ENCODE peak calls at places on chromosomes 1 and 21, in nine cellular contexts. Y is mucosa of descending colon; K is endothelial cell of umbilical vein; Z is cardiac muscle cell; M is CD8-positive, alpha-beta T cell; L is fibroblast of mammary gland; I is AG04450; A is cardiac fibroblast; H is dorsolateral prefrontal cortex. R is an unnamed sample.

GRCh38 chr1:186750250-186750649 is 70.0 kb upstream of the PTGS2 start:
- DNase-seq in Y (no peak), K (no peak), Z (no peak), M (no peak), L (peak), I (no peak), A (peak), H (no peak), R (no peak)

GRCh38 chr1:186498695-186499389 is 37.9 kb upstream of the PDC start:
- DNase-seq in Y (no peak), K (peak), Z (peak), M (no peak), L (peak), I (no peak), A (peak), H (no peak), R (no peak)

GRCh38 chr1:10943991-10944730 is 68.3 kb upstream of the TARDBP start:
- DNase-seq in Y (peak), K (peak), Z (peak), M (no peak), L (peak), I (no peak), A (peak), H (no peak), R (no peak)

GRCh38 chr1:155295183-155295941 is 5.9 kb downstream of the PKLR start:
- DNase-seq in Y (no peak), K (no peak), Z (no peak), M (no peak), L (no peak), I (no peak), A (no peak), H (no peak), R (no peak)

GRCh38 chr1:23442751-23443150 is 18.2 kb upstream of the TCEA3 start:
- DNase-seq in Y (no peak), K (no peak), Z (no peak), M (no peak), L (no peak), I (no peak), A (no peak), H (no peak), R (no peak)

GRCh38 chr21:15026370-15026769 is 38.4 kb downstream of the NRIP1 start:
- DNase-seq in Y (no peak), K (no peak), Z (no peak), M (no peak), L (no peak), I (no peak), A (no peak), H (no peak), R (no peak)

GRCh38 chr21:38380391-38381137 is 117.7 kb downstream of the ERG start:
- DNase-seq in Y (no peak), K (peak), Z (peak), M (no peak), L (peak), I (no peak), A (peak), H (no peak), R (no peak)

GRCh38 chr1:161440312-161440894 is 64.9 kb upstream of the FCGR2A start:
- DNase-seq in Y (peak), K (peak), Z (peak), M (peak), L (peak), I (no peak), A (peak), H (no peak), R (peak)

GRCh38 chr1:247118946-247119446 is 14.8 kb upstream of the ZNF669 start:
- DNase-seq in Y (no peak), K (no peak), Z (peak), M (no peak), L (peak), I (no peak), A (peak), H (no peak), R (no peak)

GRCh38 chr1:247281001-247281574 is 25.2 kb downstream of the VN1R5 start:
- DNase-seq in Y (no peak), K (no peak), Z (peak), M (no peak), L (no peak), I (no peak), A (peak), H (no peak), R (no peak)

GRCh38 chr1:20105856-20106255 is 13.5 kb downstream of the PLA2G2D start:
- DNase-seq in Y (no peak), K (no peak), Z (no peak), M (no peak), L (no peak), I (no peak), A (no peak), H (no peak), R (no peak)

GRCh38 chr1:28067523-28068090 is 20.8 kb downstream of the EYA3 start:
- DNase-seq in Y (no peak), K (no peak), Z (no peak), M (no peak), L (peak), I (no peak), A (peak), H (no peak), R (no peak)

GRCh38 chr1:55286851-55287602 is 71.9 kb upstream of the USP24 start:
- DNase-seq in Y (no peak), K (peak), Z (peak), M (no peak), L (peak), I (no peak), A (peak), H (no peak), R (no peak)

GRCh38 chr1:93575586-93576271 is 105.9 kb downstream of the BCAR3 start:
- DNase-seq in Y (no peak), K (no peak), Z (no peak), M (no peak), L (no peak), I (no peak), A (no peak), H (no peak), R (no peak)

GRCh38 chr1:182120411-182121258 is 59.1 kb upstream of the ZNF648 start:
- DNase-seq in Y (peak), K (no peak), Z (peak), M (no peak), L (peak), I (no peak), A (peak), H (peak), R (no peak)

GRCh38 chr1:229479660-229480399 is 28.3 kb downstream of the NUP133 start:
- DNase-seq in Y (no peak), K (no peak), Z (no peak), M (no peak), L (no peak), I (no peak), A (no peak), H (no peak), R (no peak)

GRCh38 chr1:147600119-147601111 is 59.1 kb downstream of the BCL9 start:
- DNase-seq in Y (no peak), K (peak), Z (peak), M (no peak), L (peak), I (no peak), A (peak), H (no peak), R (peak)

GRCh38 chr1:35511305-35511704 is 45.9 kb downstream of the KIAA0319L start:
- DNase-seq in Y (no peak), K (no peak), Z (no peak), M (no peak), L (no peak), I (no peak), A (no peak), H (no peak), R (no peak)

GRCh38 chr1:35507947-35508346 is 49.3 kb downstream of the KIAA0319L start:
- DNase-seq in Y (no peak), K (no peak), Z (no peak), M (no peak), L (no peak), I (no peak), A (no peak), H (no peak), R (no peak)

GRCh38 chr1:35505911-35506798 is 51.0 kb downstream of the KIAA0319L start:
- DNase-seq in Y (no peak), K (peak), Z (peak), M (no peak), L (peak), I (peak), A (peak), H (no peak), R (no peak)

GRCh38 chr1:35509558-35509957 is 47.6 kb downstream of the KIAA0319L start:
- DNase-seq in Y (no peak), K (no peak), Z (no peak), M (no peak), L (no peak), I (no peak), A (no peak), H (no peak), R (no peak)

DNA sequence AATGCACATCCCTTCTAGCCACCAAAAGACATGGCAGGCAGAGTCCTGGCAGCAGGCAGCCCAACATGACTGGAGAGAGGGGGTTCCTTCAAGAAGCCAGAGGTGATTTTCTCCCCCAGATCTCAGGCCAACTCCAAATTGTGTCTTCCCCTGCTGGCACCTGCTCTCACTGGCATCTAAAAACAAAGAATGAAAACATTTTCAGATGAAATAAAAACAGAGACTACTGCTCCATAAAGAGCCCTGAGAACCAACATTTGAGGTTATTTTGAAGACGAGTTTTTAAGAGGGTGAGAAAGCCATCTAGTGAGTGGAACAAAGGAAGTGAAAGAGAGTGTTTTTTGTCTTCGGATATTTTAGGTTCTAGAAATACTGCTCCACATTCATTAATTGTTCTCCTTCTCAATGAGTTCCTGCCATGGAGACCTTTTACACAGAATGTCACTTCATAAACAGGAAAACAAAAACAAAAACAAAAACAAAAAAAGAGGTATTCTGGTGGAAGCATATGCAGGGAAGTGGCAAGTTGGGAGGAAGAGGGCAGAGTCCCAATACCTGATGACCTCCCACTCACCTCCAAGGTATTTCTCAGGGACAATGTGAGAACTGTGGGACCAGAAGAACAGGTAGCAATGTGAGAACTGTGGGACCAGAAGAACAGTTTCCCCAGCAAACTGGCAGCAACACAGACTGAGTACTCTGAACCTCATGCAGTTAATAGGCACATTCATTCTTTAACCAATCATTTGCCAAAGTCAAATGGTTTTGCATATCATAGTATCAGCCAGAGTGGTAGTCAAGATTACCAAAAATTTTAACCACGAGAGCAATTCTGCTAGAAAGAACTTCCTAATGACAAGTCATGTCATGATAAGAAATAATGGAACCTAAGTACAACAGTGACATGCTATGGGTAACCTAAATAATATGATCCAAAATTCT is 50.0 kb downstream of the KIAA0319L start:
- DNase-seq in Y (no peak), K (no peak), Z (no peak), M (no peak), L (no peak), I (no peak), A (no peak), H (no peak), R (no peak)
- H3K4me3 ChIP-seq in Y (no peak), K (no peak), Z (no peak), M (no peak), L (no peak), I (no peak), A (no peak), H (no peak), R (no peak)

DNA sequence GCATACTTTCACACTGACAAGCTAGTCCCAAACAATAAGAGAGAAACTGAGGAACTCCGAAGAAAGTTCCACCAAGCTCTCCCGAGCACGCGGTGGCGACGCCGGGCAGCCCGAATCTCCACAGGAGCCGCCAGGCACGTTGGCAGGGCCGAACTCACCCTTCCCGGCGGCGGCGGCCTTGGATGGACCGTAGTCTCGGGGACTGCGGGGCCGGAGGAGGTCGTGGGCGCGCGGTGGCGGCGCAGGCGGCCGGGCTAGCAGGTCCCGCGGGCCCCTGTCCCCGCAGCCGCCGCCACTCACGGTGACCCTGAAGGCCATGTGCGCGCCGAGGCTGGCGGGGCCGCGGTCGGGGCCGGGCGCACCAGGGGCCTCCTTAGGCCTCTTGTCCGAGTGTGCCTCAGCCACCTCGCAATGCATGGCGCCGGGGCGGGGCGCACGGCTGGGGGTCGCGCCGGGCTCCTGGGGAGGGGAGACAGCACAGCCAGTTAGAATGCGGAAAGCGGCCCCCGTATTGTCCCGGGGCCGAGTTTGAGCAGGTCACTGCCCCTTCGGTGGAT is 1.2 kb downstream of the GLIS1 start:
- DNase-seq in Y (peak), K (peak), Z (no peak), M (no peak), L (no peak), I (no peak), A (peak), H (no peak), R (no peak)
- H3K4me3 ChIP-seq in Y (no peak), K (no peak), Z (peak), M (no peak), L (peak), I (peak), A (peak), H (peak), R (peak)

GRCh38 chr1:100847481-100847880 is 47.2 kb downstream of the EXTL2 start:
- DNase-seq in Y (no peak), K (peak), Z (peak), M (no peak), L (peak), I (no peak), A (peak), H (no peak), R (no peak)

GRCh38 chr1:100851726-100852125 is 42.9 kb downstream of the EXTL2 start:
- DNase-seq in Y (no peak), K (no peak), Z (no peak), M (no peak), L (peak), I (no peak), A (peak), H (no peak), R (no peak)
- H3K4me3 ChIP-seq in Y (no peak), K (no peak), Z (no peak), M (no peak), L (no peak), I (no peak), A (no peak), H (no peak), R (no peak)

DNA sequence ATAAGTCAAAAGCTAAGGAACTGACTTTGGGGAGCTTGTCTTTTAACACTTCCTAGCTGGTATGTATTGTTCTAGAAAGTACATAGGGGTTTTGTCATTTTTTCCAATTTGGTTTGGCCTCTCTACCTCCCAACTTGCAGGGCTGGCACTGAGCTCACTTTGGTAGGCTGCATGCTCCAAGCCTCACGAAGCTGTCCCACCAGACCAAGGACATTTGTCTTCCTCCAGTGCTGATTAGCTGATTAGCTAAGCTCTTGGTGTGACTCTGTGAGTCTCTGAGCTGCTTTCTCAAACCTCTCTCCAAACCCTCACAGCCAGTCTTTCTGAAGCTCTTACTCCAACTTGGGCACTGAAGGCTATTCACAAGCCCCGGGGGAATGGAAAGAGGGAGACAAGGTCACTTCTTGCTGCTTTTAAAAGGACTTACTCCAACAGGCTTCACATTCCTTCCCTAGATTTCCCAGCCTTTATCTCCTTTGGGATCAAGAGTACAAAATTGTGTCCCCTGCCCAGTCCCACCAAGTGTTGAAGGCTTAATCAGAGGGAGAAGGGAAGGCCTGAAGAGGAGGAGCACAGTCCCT is 880 bp upstream of the CFAP45 start:
- DNase-seq in Y (no peak), K (no peak), Z (no peak), M (no peak), L (no peak), I (no peak), A (no peak), H (no peak), R (peak)
- H3K4me3 ChIP-seq in Y (no peak), K (no peak), Z (no peak), M (no peak), L (no peak), I (no peak), A (no peak), H (no peak), R (no peak)

GRCh38 chr1:220699044-220699443 is 8.9 kb downstream of the C1orf115 start:
- DNase-seq in Y (no peak), K (no peak), Z (no peak), M (no peak), L (no peak), I (no peak), A (no peak), H (no peak), R (no peak)

GRCh38 chr1:220702733-220703704 is 12.9 kb downstream of the C1orf115 start:
- DNase-seq in Y (no peak), K (no peak), Z (no peak), M (no peak), L (no peak), I (no peak), A (no peak), H (no peak), R (no peak)

GRCh38 chr1:220701974-220702373 is 11.8 kb downstream of the C1orf115 start:
- DNase-seq in Y (no peak), K (no peak), Z (no peak), M (no peak), L (no peak), I (no peak), A (no peak), H (no peak), R (no peak)

GRCh38 chr1:220698607-220699016 is 8.4 kb downstream of the C1orf115 start:
- DNase-seq in Y (no peak), K (no peak), Z (no peak), M (no peak), L (no peak), I (no peak), A (no peak), H (no peak), R (no peak)

DNA sequence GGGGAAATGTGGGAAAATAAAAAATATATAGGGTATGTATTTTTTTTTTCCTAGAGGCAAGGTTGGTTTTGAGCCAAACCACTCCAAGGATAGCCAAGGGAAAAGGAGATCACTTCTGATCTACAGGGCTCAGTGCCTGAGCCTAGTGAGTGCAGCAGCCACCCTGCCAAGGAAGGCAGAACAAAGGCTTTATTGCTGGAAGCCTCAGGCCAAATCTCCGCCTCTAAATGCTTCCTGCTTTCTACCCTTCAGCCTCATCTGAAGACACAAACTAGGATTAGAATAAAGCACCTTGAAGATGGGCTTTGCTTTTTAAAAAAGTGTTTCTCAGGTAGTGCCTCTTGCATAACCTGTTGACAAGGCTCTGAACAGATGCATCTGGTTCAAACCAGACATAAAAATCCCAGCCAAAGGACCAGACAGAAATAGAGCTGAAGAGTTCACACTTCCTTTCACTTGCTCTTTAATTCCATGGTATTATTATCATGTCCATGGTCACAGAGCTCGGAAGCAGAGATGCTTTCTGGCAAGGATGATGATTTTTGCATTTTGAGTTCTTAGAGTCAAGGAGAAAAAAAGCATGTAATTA is 10.5 kb downstream of the C1orf115 start:
- DNase-seq in Y (no peak), K (peak), Z (peak), M (no peak), L (no peak), I (no peak), A (no peak), H (no peak), R (no peak)
- H3K4me3 ChIP-seq in Y (no peak), K (no peak), Z (no peak), M (no peak), L (no peak), I (no peak), A (no peak), H (no peak), R (no peak)